ENCODE peak calls at places on chromosomes 6 and 20, in five cellular contexts. One of them, this sample, is unnamed.

GRCh38 chr6:125637207-125637606 is 112.2 kb upstream of the HEY2 start:
- DNase-seq in A549: no peak
- DNase-seq in cardiac muscle cell: no peak
- DNase-seq in brain microvascular endothelial cell: no peak
- DNase-seq in body of pancreas: no peak
- DNase-seq in this sample: no peak

GRCh38 chr6:142635130-142635529 is 309.8 kb downstream of the HIVEP2 start:
- DNase-seq in A549: no peak
- DNase-seq in cardiac muscle cell: no peak
- DNase-seq in brain microvascular endothelial cell: peak; percentile 55
- DNase-seq in body of pancreas: no peak
- DNase-seq in this sample: no peak

GRCh38 chr6:25627001-25627400 is 25.0 kb upstream of the SCGN start:
- DNase-seq in A549: no peak
- DNase-seq in cardiac muscle cell: no peak
- DNase-seq in brain microvascular endothelial cell: no peak
- DNase-seq in body of pancreas: no peak
- DNase-seq in this sample: no peak

GRCh38 chr20:1001116-1001515 is 995 bp downstream of the RSPO4 start:
- DNase-seq in A549: no peak
- DNase-seq in cardiac muscle cell: no peak
- DNase-seq in brain microvascular endothelial cell: no peak
- DNase-seq in body of pancreas: no peak
- DNase-seq in this sample: no peak

GRCh38 chr6:106077170-106077569 is 9.0 kb upstream of the PRDM1 start:
- DNase-seq in A549: no peak
- DNase-seq in cardiac muscle cell: no peak
- DNase-seq in brain microvascular endothelial cell: no peak
- DNase-seq in body of pancreas: no peak
- DNase-seq in this sample: no peak

GRCh38 chr6:27260836-27261375 is 13.4 kb downstream of the PRSS16 start:
- DNase-seq in A549: no peak
- DNase-seq in cardiac muscle cell: no peak
- DNase-seq in brain microvascular endothelial cell: no peak
- DNase-seq in body of pancreas: no peak
- DNase-seq in this sample: no peak

GRCh38 chr20:760751-761417 is 7.4 kb downstream of the SLC52A3 start:
- DNase-seq in A549: peak; percentile 65
- DNase-seq in cardiac muscle cell: peak; percentile 42
- DNase-seq in brain microvascular endothelial cell: no peak
- DNase-seq in body of pancreas: peak; percentile 35
- DNase-seq in this sample: peak; percentile 72

GRCh38 chr20:46128310-46129151 is 10.4 kb downstream of the CD40 start:
- DNase-seq in A549: peak; percentile 29
- DNase-seq in cardiac muscle cell: peak; percentile 27
- DNase-seq in brain microvascular endothelial cell: no peak
- DNase-seq in body of pancreas: peak; percentile 55
- DNase-seq in this sample: peak; percentile 85

GRCh38 chr6:132153221-132153896 is 202.2 kb upstream of the CCN2 start:
- DNase-seq in A549: no peak
- DNase-seq in cardiac muscle cell: peak; percentile 87
- DNase-seq in brain microvascular endothelial cell: peak; percentile 93
- DNase-seq in body of pancreas: no peak
- DNase-seq in this sample: no peak

GRCh38 chr20:35156978-35157377 is 9.8 kb upstream of the EDEM2 start:
- DNase-seq in A549: no peak
- DNase-seq in cardiac muscle cell: no peak
- DNase-seq in brain microvascular endothelial cell: no peak
- DNase-seq in body of pancreas: no peak
- DNase-seq in this sample: no peak

GRCh38 chr6:13923527-13924145 is 1.1 kb upstream of the RNF182 start:
- DNase-seq in A549: no peak
- DNase-seq in cardiac muscle cell: peak; percentile 27
- DNase-seq in brain microvascular endothelial cell: peak; percentile 74
- DNase-seq in body of pancreas: no peak
- DNase-seq in this sample: no peak

GRCh38 chr6:5084192-5084786 is 852 bp upstream of the PPP1R3G start:
- DNase-seq in A549: no peak
- DNase-seq in cardiac muscle cell: no peak
- DNase-seq in brain microvascular endothelial cell: no peak
- DNase-seq in body of pancreas: no peak
- DNase-seq in this sample: no peak

GRCh38 chr20:14617123-14617522 is 279.7 kb upstream of the FLRT3 start:
- DNase-seq in A549: peak; percentile 66
- DNase-seq in cardiac muscle cell: no peak
- DNase-seq in brain microvascular endothelial cell: no peak
- DNase-seq in body of pancreas: no peak
- DNase-seq in this sample: no peak

GRCh38 chr6:3761989-3762270 is 10.4 kb upstream of the PXDC1 start:
- DNase-seq in A549: no peak
- DNase-seq in cardiac muscle cell: no peak
- DNase-seq in brain microvascular endothelial cell: no peak
- DNase-seq in body of pancreas: no peak
- DNase-seq in this sample: no peak

GRCh38 chr6:19830171-19830570 is 7.0 kb upstream of the ID4 start:
- DNase-seq in A549: no peak
- DNase-seq in cardiac muscle cell: peak; percentile 86
- DNase-seq in brain microvascular endothelial cell: peak; percentile 65
- DNase-seq in body of pancreas: no peak
- DNase-seq in this sample: no peak

GRCh38 chr6:218153-219018 is 73.9 kb upstream of the DUSP22 start:
- DNase-seq in A549: no peak
- DNase-seq in cardiac muscle cell: no peak
- DNase-seq in brain microvascular endothelial cell: no peak
- DNase-seq in body of pancreas: no peak
- DNase-seq in this sample: peak; percentile 38

GRCh38 chr6:28980797-28981390 is 24.2 kb downstream of the ZNF311 start:
- DNase-seq in A549: peak; percentile 86
- DNase-seq in cardiac muscle cell: peak; percentile 90
- DNase-seq in brain microvascular endothelial cell: peak; percentile 84
- DNase-seq in body of pancreas: peak; percentile 58
- DNase-seq in this sample: peak; percentile 95

GRCh38 chr6:75196051-75196743 is 9.7 kb downstream of the COL12A1 start:
- DNase-seq in A549: no peak
- DNase-seq in cardiac muscle cell: peak; percentile 54
- DNase-seq in brain microvascular endothelial cell: peak; percentile 15
- DNase-seq in body of pancreas: no peak
- DNase-seq in this sample: no peak

GRCh38 chr20:53133134-53133533 is 161.0 kb downstream of the TSHZ2 start:
- DNase-seq in A549: no peak
- DNase-seq in cardiac muscle cell: no peak
- DNase-seq in brain microvascular endothelial cell: no peak
- DNase-seq in body of pancreas: no peak
- DNase-seq in this sample: no peak

GRCh38 chr20:9068232-9068781 is 580 bp upstream of the PLCB4 start:
- DNase-seq in A549: peak; percentile 72
- DNase-seq in cardiac muscle cell: peak; percentile 19
- DNase-seq in brain microvascular endothelial cell: no peak
- DNase-seq in body of pancreas: peak; percentile 44
- DNase-seq in this sample: peak; percentile 78

GRCh38 chr20:49426395-49426794 is 56.1 kb downstream of the KCNB1 start:
- DNase-seq in A549: no peak
- DNase-seq in cardiac muscle cell: no peak
- DNase-seq in brain microvascular endothelial cell: no peak
- DNase-seq in body of pancreas: no peak
- DNase-seq in this sample: no peak

GRCh38 chr20:25282796-25283195 is 34.9 kb downstream of the PYGB start:
- DNase-seq in A549: no peak
- DNase-seq in cardiac muscle cell: no peak
- DNase-seq in brain microvascular endothelial cell: no peak
- DNase-seq in body of pancreas: no peak
- DNase-seq in this sample: peak; percentile 3

GRCh38 chr6:148842631-148843030 is 95.8 kb downstream of the UST start:
- DNase-seq in A549: no peak
- DNase-seq in cardiac muscle cell: no peak
- DNase-seq in brain microvascular endothelial cell: no peak
- DNase-seq in body of pancreas: no peak
- DNase-seq in this sample: no peak

GRCh38 chr6:43791752-43792422 is 21.9 kb downstream of the VEGFA start:
- DNase-seq in A549: no peak
- DNase-seq in cardiac muscle cell: no peak
- DNase-seq in brain microvascular endothelial cell: no peak
- DNase-seq in body of pancreas: peak; percentile 2
- DNase-seq in this sample: no peak

GRCh38 chr20:4919047-4919704 is 82.1 kb downstream of the SLC23A2 start:
- DNase-seq in A549: no peak
- DNase-seq in cardiac muscle cell: no peak
- DNase-seq in brain microvascular endothelial cell: no peak
- DNase-seq in body of pancreas: no peak
- DNase-seq in this sample: no peak

GRCh38 chr20:42987376-42988114 is 202.2 kb downstream of the PTPRT start:
- DNase-seq in A549: no peak
- DNase-seq in cardiac muscle cell: no peak
- DNase-seq in brain microvascular endothelial cell: no peak
- DNase-seq in body of pancreas: no peak
- DNase-seq in this sample: no peak

GRCh38 chr20:42986143-42986773 is 203.4 kb downstream of the PTPRT start:
- DNase-seq in A549: no peak
- DNase-seq in cardiac muscle cell: no peak
- DNase-seq in brain microvascular endothelial cell: no peak
- DNase-seq in body of pancreas: no peak
- DNase-seq in this sample: no peak

GRCh38 chr20:42981258-42981657 is 208.4 kb downstream of the PTPRT start:
- DNase-seq in A549: no peak
- DNase-seq in cardiac muscle cell: no peak
- DNase-seq in brain microvascular endothelial cell: no peak
- DNase-seq in body of pancreas: no peak
- DNase-seq in this sample: no peak

GRCh38 chr20:42979720-42980119 is 210.0 kb downstream of the PTPRT start:
- DNase-seq in A549: no peak
- DNase-seq in cardiac muscle cell: no peak
- DNase-seq in brain microvascular endothelial cell: no peak
- DNase-seq in body of pancreas: no peak
- DNase-seq in this sample: no peak

DNA sequence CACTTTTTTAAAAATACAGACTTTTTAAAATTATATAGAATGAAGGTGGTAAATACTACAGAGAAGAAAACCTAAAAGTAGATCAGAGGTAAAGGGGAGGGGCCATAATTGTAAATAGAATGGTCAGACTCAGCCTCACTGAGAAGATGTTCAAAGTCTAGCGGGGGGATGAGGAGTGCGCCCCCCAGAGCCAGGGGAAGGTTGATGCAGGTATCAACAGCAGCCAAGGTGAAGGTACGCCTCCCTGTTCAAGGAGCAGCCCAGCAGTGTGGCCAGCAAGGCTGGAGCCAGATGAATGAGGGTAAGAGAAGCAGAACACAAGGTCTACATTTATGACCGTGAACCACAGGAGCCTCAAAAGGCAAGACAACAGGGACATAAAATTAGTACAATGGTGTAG is 204.1 kb downstream of the PTPRT start:
- DNase-seq in A549: no peak
- DNase-seq in cardiac muscle cell: no peak
- DNase-seq in brain microvascular endothelial cell: no peak
- DNase-seq in body of pancreas: no peak
- DNase-seq in this sample: no peak
- TF ChIP-seq CTCF in A549: no peak
- TF ChIP-seq CTCF in cardiac muscle cell: no peak
- TF ChIP-seq CTCF in brain microvascular endothelial cell: no peak
- TF ChIP-seq CTCF in body of pancreas: no peak
- TF ChIP-seq CTCF in this sample: no peak

DNA sequence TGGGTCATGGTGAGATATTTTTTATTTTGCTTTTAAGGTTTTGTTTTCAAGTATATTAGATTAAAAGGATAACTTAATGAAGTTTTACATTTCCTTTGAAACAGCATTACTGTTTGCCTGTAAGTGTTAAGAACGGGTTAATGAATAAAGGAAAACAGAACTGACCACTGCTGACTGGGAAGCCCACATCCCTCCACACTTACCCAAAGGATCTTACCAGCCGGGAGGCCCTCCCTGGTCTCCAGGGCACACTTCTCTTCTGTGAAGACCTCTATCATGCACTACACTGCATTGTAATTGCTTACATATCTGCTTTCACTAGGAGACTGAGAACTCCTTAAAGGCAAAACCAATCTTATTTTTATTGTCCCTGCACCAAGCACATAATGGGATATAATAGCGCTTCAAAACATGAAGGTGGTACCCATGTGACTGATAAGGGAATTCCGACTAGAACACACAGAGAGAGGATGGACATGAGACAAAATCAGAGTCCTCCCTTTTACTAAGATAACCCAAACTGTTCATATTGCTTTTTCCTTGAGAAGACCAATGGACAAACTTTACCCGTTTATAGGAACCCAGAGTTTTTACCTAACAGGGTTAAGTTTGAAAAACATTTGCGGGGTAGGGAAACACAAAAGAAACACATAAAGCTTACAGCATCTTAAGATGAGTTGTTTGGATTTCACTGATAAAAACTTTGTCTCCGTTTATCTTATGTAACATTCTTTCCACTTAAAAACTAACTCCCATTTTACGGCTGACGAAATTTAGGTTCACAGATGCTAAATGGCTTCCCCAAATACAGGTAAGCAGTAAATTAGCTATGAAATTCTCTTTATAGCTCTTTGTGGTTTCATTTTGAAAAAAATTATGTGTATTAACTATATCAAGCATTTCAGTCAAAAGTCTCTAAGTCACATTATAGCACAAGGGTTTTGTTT is 8.7 kb downstream of the EZR start:
- DNase-seq in A549: no peak
- DNase-seq in cardiac muscle cell: no peak
- DNase-seq in brain microvascular endothelial cell: no peak
- DNase-seq in body of pancreas: no peak
- DNase-seq in this sample: no peak
- H3K27ac ChIP-seq in A549: no peak overlapping the region
- H3K27ac ChIP-seq in cardiac muscle cell: no peak overlapping the region
- H3K27ac ChIP-seq in brain microvascular endothelial cell: no peak overlapping the region
- H3K27ac ChIP-seq in body of pancreas: peak overlapping the region; percentile 61
- H3K27ac ChIP-seq in this sample: no peak overlapping the region

GRCh38 chr6:6090861-6091607 is 84.3 kb upstream of the NRN1 start:
- DNase-seq in A549: no peak
- DNase-seq in cardiac muscle cell: no peak
- DNase-seq in brain microvascular endothelial cell: no peak
- DNase-seq in body of pancreas: no peak
- DNase-seq in this sample: no peak
- H3K4me3 ChIP-seq in A549: no peak overlapping the region
- H3K4me3 ChIP-seq in cardiac muscle cell: no peak overlapping the region
- H3K4me3 ChIP-seq in brain microvascular endothelial cell: no peak overlapping the region
- H3K4me3 ChIP-seq in body of pancreas: no peak overlapping the region
- H3K4me3 ChIP-seq in this sample: no peak overlapping the region

DNA sequence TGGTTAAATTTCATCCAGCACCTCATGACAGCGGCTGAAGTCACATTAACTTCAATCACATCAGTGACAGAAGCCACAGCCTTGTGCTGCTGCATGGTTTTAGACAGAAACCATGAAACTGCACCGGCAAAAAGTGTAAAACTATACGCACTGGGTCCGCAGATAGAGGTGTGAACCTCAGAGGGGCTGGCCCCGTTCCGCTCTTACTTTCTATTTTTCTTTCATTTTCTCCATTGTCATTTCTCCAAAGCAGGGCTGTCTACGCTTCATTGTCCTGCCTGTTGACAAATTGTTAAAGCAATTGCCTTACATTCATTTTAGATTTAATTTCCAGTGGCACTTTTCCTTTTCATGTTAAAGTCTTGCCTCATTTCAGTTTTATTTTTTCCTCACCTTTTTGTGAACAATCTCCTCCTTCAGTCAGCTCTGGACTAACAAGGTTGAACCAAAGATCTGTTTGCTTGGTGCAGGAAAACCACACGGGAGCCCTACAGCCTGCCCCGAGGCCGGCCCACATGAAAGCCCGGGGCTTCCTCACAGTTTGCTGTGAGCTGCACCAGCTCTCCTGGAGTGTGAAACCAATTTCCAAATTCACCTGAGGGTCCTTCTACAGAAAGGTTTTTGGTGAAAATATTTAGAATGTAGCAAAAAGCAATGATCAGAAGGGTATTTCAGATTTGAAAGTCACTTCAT is 63.7 kb downstream of the PRR18 start:
- DNase-seq in A549: no peak
- DNase-seq in cardiac muscle cell: no peak
- DNase-seq in brain microvascular endothelial cell: no peak
- DNase-seq in body of pancreas: no peak
- DNase-seq in this sample: no peak
- TF ChIP-seq CTCF in A549: no peak
- TF ChIP-seq CTCF in cardiac muscle cell: no peak
- TF ChIP-seq CTCF in brain microvascular endothelial cell: no peak
- TF ChIP-seq CTCF in body of pancreas: no peak
- TF ChIP-seq CTCF in this sample: no peak

This sample was measured in WERI-Rb-1.